ENCODE peak calls at places on chromosomes 4 and X, in four cellular contexts. W is NCI-H1092, D is tibial artery, F is AG20443. L is an unnamed sample.
A peak's percentile ranks its signal among the peaks of the same experiment; 100 is the strongest.

GRCh38 chr4:29277381-29277780 is 1442.8 kb upstream of the PCDH7 start:
- DNase-seq in W (no peak), D (no peak), F (no peak), L (no peak)

GRCh38 chrX:34437586-34437985 is 219.5 kb downstream of the TMEM47 start:
- DNase-seq in W (no peak), D (no peak), F (no peak), L (no peak)

GRCh38 chr4:83599183-83599582 is 63.3 kb downstream of the GPAT3 start:
- DNase-seq in W (no peak), D (no peak), F (no peak), L (peak; percentile 3)

GRCh38 chr4:163484906-163485305 is 9.6 kb upstream of the TMA16 start:
- DNase-seq in W (peak; percentile 12), D (peak; percentile 46), F (peak; percentile 25), L (peak; percentile 40)

GRCh38 chr4:136036744-136037143 is 1495.5 kb downstream of the PCDH18 start:
- DNase-seq in W (no peak), D (no peak), F (no peak), L (no peak)

GRCh38 chr4:20172070-20172760 is 79.5 kb upstream of the SLIT2 start:
- DNase-seq in W (no peak), D (no peak), F (peak; percentile 62), L (peak; percentile 68)

GRCh38 chr4:145107126-145107525 is 9.0 kb downstream of the ABCE1 start:
- DNase-seq in W (no peak), D (no peak), F (no peak), L (no peak)

GRCh38 chr4:133865606-133866327 is 335.8 kb downstream of the PABPC4L start:
- DNase-seq in W (no peak), D (no peak), F (peak; percentile 6), L (peak; percentile 71)

GRCh38 chrX:40806511-40807220 is 71.3 kb upstream of the MED14 start:
- DNase-seq in W (no peak), D (no peak), F (no peak), L (no peak)